ENCODE peak calls at places on chromosomes 3 and 15, in six cellular contexts. G is H9; U is right lobe of liver; S is kidney epithelial cell; W is cardiac muscle cell; Y is naive thymus-derived CD4-positive, alpha-beta T cell. H is an unnamed sample.

GRCh38 chr3:187227658-187228258 is 30.5 kb downstream of the RTP1 start:
- DNase-seq in W (peak; percentile 57), G (no peak), Y (no peak), U (no peak), S (peak; percentile 34), H (peak; percentile 58)

GRCh38 chr15:33964665-33965040 is 3.6 kb upstream of the CHRM5 start:
- DNase-seq in G (no peak), S (no peak), Y (no peak), W (no peak), U (no peak), H (no peak)

GRCh38 chr3:132605374-132605792 is 8.3 kb downstream of the ACKR4 start:
- DNase-seq in U (no peak), G (no peak), Y (no peak), W (peak; percentile 28), S (no peak), H (no peak)

GRCh38 chr3:23302276-23302675 is 99.1 kb downstream of the UBE2E2 start:
- DNase-seq in W (no peak), U (no peak), G (no peak), S (no peak), Y (no peak), H (peak; percentile 17)

GRCh38 chr3:111152506-111152905 is 80.9 kb downstream of the NECTIN3 start:
- DNase-seq in Y (no peak), W (no peak), S (no peak), G (no peak), U (no peak), H (no peak)

GRCh38 chr3:197154-197855 is 742 bp downstream of the CHL1 start:
- DNase-seq in U (peak; percentile 37), S (no peak), Y (no peak), G (peak; percentile 66), W (no peak), H (no peak)

GRCh38 chr3:59313365-59313764 is 263.5 kb upstream of the CFAP20DC start:
- DNase-seq in U (peak; percentile 60), Y (no peak), G (peak; percentile 72), W (peak; percentile 63), S (no peak), H (no peak)

GRCh38 chr15:68353418-68354145 is 76.0 kb downstream of the FEM1B start:
- DNase-seq in U (no peak), S (no peak), W (no peak), Y (no peak), G (no peak), H (no peak)

GRCh38 chr3:170697803-170698350 is 112.0 kb upstream of the SLC7A14 start:
- DNase-seq in W (peak; percentile 39), G (no peak), Y (no peak), U (no peak), S (no peak), H (no peak)

GRCh38 chr3:70120360-70120966 is 120.9 kb downstream of the SAMMSON start:
- DNase-seq in U (peak; percentile 78), W (peak; percentile 60), S (peak; percentile 18), Y (peak; percentile 12), G (peak; percentile 79), H (no peak)

GRCh38 chr15:36175181-36175750 is 404.2 kb upstream of the CDIN1 start:
- DNase-seq in W (no peak), U (no peak), G (no peak), Y (no peak), S (no peak), H (no peak)

GRCh38 chr15:52529289-52529929 is 729 bp upstream of the MYO5A start:
- DNase-seq in Y (no peak), G (peak; percentile 48), W (no peak), U (no peak), S (no peak), H (no peak)

GRCh38 chr15:39127925-39128617 is 452.8 kb upstream of the THBS1 start:
- DNase-seq in Y (no peak), S (peak; percentile 94), U (no peak), W (peak; percentile 98), G (peak; percentile 49), H (no peak)

GRCh38 chr15:84699538-84700191 is 16.3 kb downstream of the SEC11A start:
- DNase-seq in Y (no peak), G (no peak), U (no peak), W (no peak), S (no peak), H (no peak)

GRCh38 chr3:63578858-63579257 is 73.6 kb upstream of the SNTN start:
- DNase-seq in G (no peak), S (no peak), W (no peak), U (no peak), Y (no peak), H (no peak)

GRCh38 chr3:52483577-52484495 is 11.3 kb upstream of the STAB1 start:
- DNase-seq in G (no peak), S (no peak), Y (no peak), U (no peak), W (peak; percentile 55), H (peak; percentile 91)

GRCh38 chr3:78940128-78940527 is 827.7 kb downstream of the ROBO1 start:
- DNase-seq in G (no peak), U (no peak), Y (no peak), S (no peak), W (no peak), H (no peak)

GRCh38 chr15:60326824-60327654 is 70.7 kb downstream of the ANXA2 start:
- DNase-seq in U (no peak), W (peak; percentile 73), G (no peak), Y (no peak), S (no peak), H (no peak)

GRCh38 chr15:49423021-49423420 is at the start of gene FGF7:
- DNase-seq in S (no peak), W (peak; percentile 88), U (no peak), G (no peak), Y (no peak), H (no peak)

GRCh38 chr15:58547628-58548307 is 116.0 kb downstream of the LIPC start:
- DNase-seq in S (no peak), G (no peak), U (peak; percentile 27), Y (no peak), W (no peak), H (no peak)

GRCh38 chr15:69744421-69745162 is 292.0 kb downstream of the RPLP1 start:
- DNase-seq in G (no peak), U (no peak), Y (no peak), W (no peak), S (no peak), H (no peak)

GRCh38 chr3:146598486-146598885 is 6.7 kb downstream of the PLSCR5 start:
- DNase-seq in Y (no peak), U (no peak), G (no peak), W (no peak), S (no peak), H (no peak)

GRCh38 chr3:49703443-49703927 is 14.1 kb downstream of the RNF123 start:
- DNase-seq in W (peak; percentile 72), G (peak; percentile 79), U (no peak), Y (peak; percentile 44), S (no peak), H (no peak)

GRCh38 chr3:115790759-115791158 is 167.4 kb downstream of the GAP43 start:
- DNase-seq in U (no peak), G (no peak), Y (no peak), W (peak; percentile 90), S (peak; percentile 99), H (peak; percentile 82)

GRCh38 chr15:74376825-74377581 is 9.6 kb upstream of the CYP11A1 start:
- DNase-seq in W (no peak), S (no peak), Y (no peak), G (no peak), U (no peak), H (no peak)

GRCh38 chr3:4343258-4343657 is 40.1 kb downstream of the SETMAR start:
- DNase-seq in U (no peak), S (no peak), W (no peak), G (no peak), Y (no peak), H (peak; percentile 28)

GRCh38 chr3:153246805-153247204 is 84.8 kb downstream of the RAP2B start:
- DNase-seq in G (no peak), W (peak; percentile 66), Y (no peak), U (no peak), S (no peak), H (peak; percentile 87)

GRCh38 chr3:194604837-194605236 is 28.4 kb downstream of the TMEM44 start:
- DNase-seq in Y (no peak), G (no peak), U (no peak), W (no peak), S (no peak), H (no peak)

GRCh38 chr15:83112959-83113299 is 5.5 kb downstream of the TM6SF1 start:
- DNase-seq in G (no peak), S (no peak), U (no peak), Y (no peak), W (no peak), H (no peak)
- H3K27me3 ChIP-seq in G (no peaks in the 10 kb centered on the region), S (peaks cover 3% of the 10 kb centered on the region), U (no peaks in the 10 kb centered on the region), Y (no peaks in the 10 kb centered on the region), W (peaks cover 24% of the 10 kb centered on the region), H (no peaks in the 10 kb centered on the region)

GRCh38 chr15:90519688-90520087 is 10.0 kb upstream of the CRTC3 start:
- DNase-seq in W (no peak), Y (no peak), U (no peak), G (no peak), S (no peak), H (no peak)
- H3K27me3 ChIP-seq in W (no peaks in the 10 kb centered on the region), Y (no peaks in the 10 kb centered on the region), U (no peaks in the 10 kb centered on the region), G (no peaks in the 10 kb centered on the region), S (no peaks in the 10 kb centered on the region), H (no peaks in the 10 kb centered on the region)

DNA sequence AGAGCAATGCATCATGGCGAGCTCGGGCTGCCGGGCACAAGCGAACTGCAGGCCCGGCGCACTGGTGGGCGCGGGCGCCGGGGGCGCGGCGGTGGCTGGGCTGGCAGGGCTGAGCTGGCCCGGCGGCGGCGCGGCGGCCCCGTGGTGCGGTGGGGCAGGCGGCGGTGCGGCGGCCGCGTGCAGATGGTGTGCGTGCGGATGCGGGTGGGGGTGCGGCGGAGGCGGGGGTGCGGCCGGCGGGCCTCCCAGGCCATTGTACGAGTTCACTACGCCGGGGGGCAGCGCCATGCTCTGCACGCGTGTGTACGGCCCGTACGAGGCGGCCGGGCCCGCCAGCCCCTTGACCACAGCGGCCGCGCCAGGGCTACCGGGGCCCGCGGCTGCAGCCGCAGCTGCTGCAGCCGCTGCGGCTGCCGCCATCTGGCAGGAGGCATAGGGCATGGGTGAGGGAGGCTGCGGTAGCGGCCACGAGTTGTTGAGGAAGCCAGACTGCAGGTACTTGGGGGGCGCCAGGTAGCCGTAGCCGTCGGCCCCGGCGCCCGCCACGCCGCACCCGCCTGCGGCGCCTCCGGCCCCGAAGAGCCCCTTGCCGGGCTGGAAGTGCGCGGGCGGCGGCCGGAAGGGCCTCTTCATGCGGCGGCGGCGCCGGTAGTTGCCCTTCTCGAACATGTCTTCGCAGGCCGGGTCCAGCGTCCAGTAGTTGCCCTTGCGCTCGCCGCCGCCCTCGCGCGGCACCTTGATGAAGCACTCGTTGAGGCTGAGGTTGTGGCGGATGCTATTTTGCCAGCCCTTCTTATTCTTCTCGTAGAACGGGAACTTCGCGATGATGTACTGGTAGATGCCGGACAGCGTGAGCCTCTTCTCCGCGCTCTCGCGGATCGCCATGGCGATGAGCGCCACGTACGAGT is 1.0 kb downstream of the FOXL2 start:
- DNase-seq in G (peak; percentile 64), Y (no peak), U (no peak), W (no peak), S (no peak), H (no peak)
- H3K27me3 ChIP-seq in G (peaks cover 71% of the 10 kb centered on the region), Y (peaks cover 69% of the 10 kb centered on the region), U (peaks cover 61% of the 10 kb centered on the region), W (peaks cover 100% of the 10 kb centered on the region), S (peaks cover 88% of the 10 kb centered on the region), H (peaks cover 74% of the 10 kb centered on the region)

GRCh38 chr15:45473068-45473467 is 49.5 kb downstream of the SLC30A4 start:
- DNase-seq in G (no peak), S (no peak), U (no peak), W (no peak), Y (no peak), H (no peak)
- H3K27me3 ChIP-seq in G (peaks cover 80% of the 10 kb centered on the region), S (no peaks in the 10 kb centered on the region), U (no peaks in the 10 kb centered on the region), W (peaks cover 7% of the 10 kb centered on the region), Y (no peaks in the 10 kb centered on the region), H (peaks cover 5% of the 10 kb centered on the region)